ENCODE peak calls at places on chromosomes 16 and 17, in four cellular contexts. G, F, Y and C are unnamed samples.
A peak's percentile ranks its signal among the peaks of the same experiment; 100 is the strongest.

GRCh38 chr16:13939821-13940220 is 19.9 kb downstream of the ERCC4 start:
- DNase-seq in G (no peak), F (no peak), Y (no peak), C (no peak)

GRCh38 chr16:49828545-49829267 is 27.2 kb downstream of the ZNF423 start:
- DNase-seq in G (no peak), F (no peak), Y (no peak), C (peak; percentile 24)

GRCh38 chr17:7380855-7381683 is at the start of gene TNK1:
- DNase-seq in G (no peak), F (peak; percentile 89), Y (no peak), C (no peak)

GRCh38 chr17:31439716-31440115 is 48.2 kb downstream of the RAB11FIP4 start:
- DNase-seq in G (no peak), F (no peak), Y (no peak), C (no peak)

GRCh38 chr17:78112508-78113471 is 15.8 kb downstream of the TMC6 start:
- DNase-seq in G (peak; percentile 73), F (peak; percentile 87), Y (no peak), C (peak; percentile 67)

GRCh38 chr17:66989579-66989978 is 25.1 kb downstream of the CACNG4 start:
- DNase-seq in G (no peak), F (no peak), Y (no peak), C (no peak)

GRCh38 chr16:2229091-2229490 is 5.7 kb downstream of the E4F1 start:
- DNase-seq in G (no peak), F (no peak), Y (no peak), C (no peak)

GRCh38 chr17:8125947-8126305 is 2.0 kb upstream of the HES7 start:
- DNase-seq in G (peak; percentile 75), F (no peak), Y (no peak), C (no peak)

GRCh38 chr16:11674818-11675560 is 6.7 kb downstream of the SNN start:
- DNase-seq in G (no peak), F (no peak), Y (no peak), C (no peak)

GRCh38 chr17:954431-955164 is 25.0 kb downstream of the NXN start:
- DNase-seq in G (peak; percentile 90), F (no peak), Y (no peak), C (no peak)

GRCh38 chr17:949623-950338 is 29.8 kb downstream of the NXN start:
- DNase-seq in G (no peak), F (no peak), Y (no peak), C (no peak)

GRCh38 chr17:948284-948852 is 31.2 kb downstream of the NXN start:
- DNase-seq in G (no peak), F (no peak), Y (no peak), C (no peak)

GRCh38 chr17:953767-954166 is 25.8 kb downstream of the NXN start:
- DNase-seq in G (no peak), F (no peak), Y (no peak), C (no peak)

DNA sequence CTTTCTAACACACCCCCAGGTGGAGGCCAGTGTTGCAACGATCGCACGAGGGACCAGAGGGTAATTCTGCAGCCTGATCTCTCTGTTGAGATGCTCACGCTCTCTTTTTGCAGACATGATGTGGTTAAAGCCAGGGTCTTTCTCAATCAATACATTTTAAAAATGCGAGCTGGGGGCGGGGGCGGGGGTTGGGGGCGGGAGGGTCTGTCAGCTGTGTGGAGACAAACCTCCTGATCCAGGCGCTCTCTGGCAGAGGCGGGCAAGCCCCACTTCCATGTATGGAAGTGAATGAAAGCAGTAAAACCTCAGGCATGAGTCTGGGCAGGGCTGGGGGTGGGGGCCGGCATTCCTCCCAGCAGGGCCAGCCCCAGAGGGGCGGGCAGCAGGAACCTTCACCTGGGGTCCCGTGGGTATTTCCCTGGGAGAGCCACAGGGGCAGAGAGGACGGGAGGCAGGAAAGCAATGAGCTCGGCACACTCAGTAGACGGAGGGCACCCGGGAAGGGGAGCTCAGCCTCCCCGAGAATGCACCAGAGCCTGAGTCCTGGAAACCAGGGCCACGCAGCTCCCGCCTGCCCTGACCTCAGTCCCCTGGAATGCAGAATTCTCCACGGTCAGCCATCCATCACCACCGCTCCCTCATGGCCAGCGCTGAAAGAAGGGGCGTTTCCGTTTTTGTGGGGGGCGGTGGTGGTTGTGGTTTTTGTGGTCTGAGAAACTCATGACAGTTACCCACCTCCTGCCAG is 28.0 kb downstream of the NXN start:
- DNase-seq in G (peak; percentile 84), F (no peak), Y (no peak), C (no peak)
- H3K27ac ChIP-seq in G (peak overlapping the region; percentile 90), F (no peak overlapping the region), Y (no peak overlapping the region), C (peak overlapping the region; percentile 36)

GRCh38 chr17:18857864-18858566 is at the start of gene PRPSAP2:
- DNase-seq in G (peak; percentile 97), F (peak; percentile 98), Y (peak; percentile 82), C (peak; percentile 93)
- TF ChIP-seq POLR2A in G (peak; percentile 70), F (no peak), Y (peak; percentile 74), C (no peak)

GRCh38 chr17:360141-360705 is 7.6 kb upstream of the RPH3AL start:
- DNase-seq in G (no peak), F (no peak), Y (no peak), C (no peak)
- TF ChIP-seq EP300 in G (no peak), F (no peak), Y (no peak), C (no peak)

GRCh38 chr17:3513305-3514035 is 37.7 kb downstream of the ASPA start:
- DNase-seq in G (no peak), F (no peak), Y (no peak), C (no peak)

GRCh38 chr17:3510090-3510489 is 34.3 kb downstream of the ASPA start:
- DNase-seq in G (no peak), F (no peak), Y (no peak), C (no peak)

GRCh38 chr17:3514873-3515272 is 39.1 kb downstream of the ASPA start:
- DNase-seq in G (no peak), F (no peak), Y (no peak), C (no peak)

GRCh38 chr17:3511841-3512511 is 36.2 kb downstream of the ASPA start:
- DNase-seq in G (no peak), F (no peak), Y (no peak), C (no peak)

GRCh38 chr17:3512512-3513171 is 36.8 kb downstream of the ASPA start:
- DNase-seq in G (no peak), F (peak; percentile 49), Y (no peak), C (peak; percentile 66)
- H3K27ac ChIP-seq in G (no peak overlapping the region), F (no peak overlapping the region), Y (no peak overlapping the region), C (peak overlapping the region; percentile 86)

GRCh38 chr17:57595942-57596695 is 149.0 kb downstream of the CCDC182 start:
- DNase-seq in G (no peak), F (no peak), Y (no peak), C (no peak)
- TF ChIP-seq POLR2A in G (no peak), F (no peak), Y (no peak), C (no peak)